ENCODE peak calls at places on chromosome 14, in six cellular contexts. One of them, this sample, is unnamed.

GRCh38 chr14:55416866-55417265 is 5.2 kb upstream of the ATG14 start:
- DNase-seq in stimulated activated CD8-positive, alpha-beta memory T cell treated with anti-CD3 and anti-CD28 coated beads, Interleukin-15, amount 100 ng/mL, for 4 hours: no peak
- DNase-seq in left ventricle myocardium superior: no peak
- DNase-seq in GM23248: peak
- DNase-seq in fibroblast of the aortic adventitia: no peak
- DNase-seq in activated CD8-positive, alpha-beta memory T cell treated with anti-CD3 and anti-CD28 coated beads, Interleukin-2, amount 10 ng/mL, durations not matched to agents 7 days and 5 days: no peak
- DNase-seq in this sample: no peak

GRCh38 chr14:56702515-56702914 is 107.8 kb downstream of the OTX2 start:
- DNase-seq in stimulated activated CD8-positive, alpha-beta memory T cell treated with anti-CD3 and anti-CD28 coated beads, Interleukin-15, amount 100 ng/mL, for 4 hours: no peak
- DNase-seq in left ventricle myocardium superior: no peak
- DNase-seq in GM23248: no peak
- DNase-seq in fibroblast of the aortic adventitia: no peak
- DNase-seq in activated CD8-positive, alpha-beta memory T cell treated with anti-CD3 and anti-CD28 coated beads, Interleukin-2, amount 10 ng/mL, durations not matched to agents 7 days and 5 days: no peak
- DNase-seq in this sample: no peak

GRCh38 chr14:68501171-68501570 is 291.7 kb downstream of the ZFP36L1 start:
- DNase-seq in stimulated activated CD8-positive, alpha-beta memory T cell treated with anti-CD3 and anti-CD28 coated beads, Interleukin-15, amount 100 ng/mL, for 4 hours: no peak
- DNase-seq in left ventricle myocardium superior: no peak
- DNase-seq in GM23248: no peak
- DNase-seq in fibroblast of the aortic adventitia: no peak
- DNase-seq in activated CD8-positive, alpha-beta memory T cell treated with anti-CD3 and anti-CD28 coated beads, Interleukin-2, amount 10 ng/mL, durations not matched to agents 7 days and 5 days: no peak
- DNase-seq in this sample: no peak

GRCh38 chr14:67650694-67651093 is 23.7 kb downstream of the VTI1B start:
- DNase-seq in stimulated activated CD8-positive, alpha-beta memory T cell treated with anti-CD3 and anti-CD28 coated beads, Interleukin-15, amount 100 ng/mL, for 4 hours: no peak
- DNase-seq in left ventricle myocardium superior: no peak
- DNase-seq in GM23248: peak
- DNase-seq in fibroblast of the aortic adventitia: peak
- DNase-seq in activated CD8-positive, alpha-beta memory T cell treated with anti-CD3 and anti-CD28 coated beads, Interleukin-2, amount 10 ng/mL, durations not matched to agents 7 days and 5 days: no peak
- DNase-seq in this sample: no peak

GRCh38 chr14:74426202-74426582 is at the start of gene SYNDIG1L:
- DNase-seq in stimulated activated CD8-positive, alpha-beta memory T cell treated with anti-CD3 and anti-CD28 coated beads, Interleukin-15, amount 100 ng/mL, for 4 hours: no peak
- DNase-seq in left ventricle myocardium superior: no peak
- DNase-seq in GM23248: no peak
- DNase-seq in fibroblast of the aortic adventitia: no peak
- DNase-seq in activated CD8-positive, alpha-beta memory T cell treated with anti-CD3 and anti-CD28 coated beads, Interleukin-2, amount 10 ng/mL, durations not matched to agents 7 days and 5 days: no peak
- DNase-seq in this sample: no peak

GRCh38 chr14:94337274-94337673 is 14.1 kb upstream of the SERPINA6 start:
- DNase-seq in stimulated activated CD8-positive, alpha-beta memory T cell treated with anti-CD3 and anti-CD28 coated beads, Interleukin-15, amount 100 ng/mL, for 4 hours: no peak
- DNase-seq in left ventricle myocardium superior: no peak
- DNase-seq in GM23248: peak
- DNase-seq in fibroblast of the aortic adventitia: peak
- DNase-seq in activated CD8-positive, alpha-beta memory T cell treated with anti-CD3 and anti-CD28 coated beads, Interleukin-2, amount 10 ng/mL, durations not matched to agents 7 days and 5 days: no peak
- DNase-seq in this sample: no peak

GRCh38 chr14:93135399-93135798 is 19.7 kb upstream of the ITPK1 start:
- DNase-seq in stimulated activated CD8-positive, alpha-beta memory T cell treated with anti-CD3 and anti-CD28 coated beads, Interleukin-15, amount 100 ng/mL, for 4 hours: no peak
- DNase-seq in left ventricle myocardium superior: no peak
- DNase-seq in GM23248: no peak
- DNase-seq in fibroblast of the aortic adventitia: no peak
- DNase-seq in activated CD8-positive, alpha-beta memory T cell treated with anti-CD3 and anti-CD28 coated beads, Interleukin-2, amount 10 ng/mL, durations not matched to agents 7 days and 5 days: no peak
- DNase-seq in this sample: no peak

GRCh38 chr14:67704484-67705089 is 2.9 kb downstream of the RDH12 start:
- DNase-seq in stimulated activated CD8-positive, alpha-beta memory T cell treated with anti-CD3 and anti-CD28 coated beads, Interleukin-15, amount 100 ng/mL, for 4 hours: no peak
- DNase-seq in left ventricle myocardium superior: no peak
- DNase-seq in GM23248: peak
- DNase-seq in fibroblast of the aortic adventitia: peak
- DNase-seq in activated CD8-positive, alpha-beta memory T cell treated with anti-CD3 and anti-CD28 coated beads, Interleukin-2, amount 10 ng/mL, durations not matched to agents 7 days and 5 days: no peak
- DNase-seq in this sample: no peak

GRCh38 chr14:97077253-97077653 is 280.1 kb downstream of the VRK1 start:
- DNase-seq in stimulated activated CD8-positive, alpha-beta memory T cell treated with anti-CD3 and anti-CD28 coated beads, Interleukin-15, amount 100 ng/mL, for 4 hours: no peak
- DNase-seq in left ventricle myocardium superior: peak
- DNase-seq in GM23248: peak
- DNase-seq in fibroblast of the aortic adventitia: peak
- DNase-seq in activated CD8-positive, alpha-beta memory T cell treated with anti-CD3 and anti-CD28 coated beads, Interleukin-2, amount 10 ng/mL, durations not matched to agents 7 days and 5 days: peak
- DNase-seq in this sample: peak

GRCh38 chr14:70731447-70732239 is 77.7 kb downstream of the MAP3K9 start:
- DNase-seq in stimulated activated CD8-positive, alpha-beta memory T cell treated with anti-CD3 and anti-CD28 coated beads, Interleukin-15, amount 100 ng/mL, for 4 hours: no peak
- DNase-seq in left ventricle myocardium superior: no peak
- DNase-seq in GM23248: no peak
- DNase-seq in fibroblast of the aortic adventitia: no peak
- DNase-seq in activated CD8-positive, alpha-beta memory T cell treated with anti-CD3 and anti-CD28 coated beads, Interleukin-2, amount 10 ng/mL, durations not matched to agents 7 days and 5 days: no peak
- DNase-seq in this sample: no peak

GRCh38 chr14:105865904-105866840 is 339.8 kb downstream of the TMEM121 start:
- DNase-seq in stimulated activated CD8-positive, alpha-beta memory T cell treated with anti-CD3 and anti-CD28 coated beads, Interleukin-15, amount 100 ng/mL, for 4 hours: no peak
- DNase-seq in left ventricle myocardium superior: peak
- DNase-seq in GM23248: no peak
- DNase-seq in fibroblast of the aortic adventitia: no peak
- DNase-seq in activated CD8-positive, alpha-beta memory T cell treated with anti-CD3 and anti-CD28 coated beads, Interleukin-2, amount 10 ng/mL, durations not matched to agents 7 days and 5 days: peak
- DNase-seq in this sample: no peak

This sample was measured in GF-D8.